ENCODE peak calls at places on chromosomes 12 and 14, in ten cellular contexts. C, M, H, O, E, X, L, W, Y and K are unnamed samples.
A peak's percentile ranks its signal among the peaks of the same experiment; 100 is the strongest.

GRCh38 chr14:55752580-55753365 is 172.8 kb downstream of the KTN1 start:
- DNase-seq in H (no peak), Y (no peak), C (no peak), X (peak; percentile 78), O (no peak), M (no peak), E (no peak), W (no peak), L (peak; percentile 8), K (no peak)

GRCh38 chr14:70052990-70053389 is 135.8 kb downstream of the SLC8A3 start:
- DNase-seq in H (no peak), L (no peak), X (peak; percentile 59), O (no peak), E (no peak), W (peak; percentile 51), Y (peak; percentile 72), M (no peak), C (no peak), K (no peak)

GRCh38 chr14:34872822-34873590 is 2.2 kb downstream of the BAZ1A start:
- DNase-seq in Y (no peak), O (no peak), W (no peak), L (no peak), C (no peak), M (peak; percentile 17), H (no peak), E (no peak), X (peak; percentile 59), K (no peak)

GRCh38 chr14:80865565-80865964 is 76.0 kb downstream of the CEP128 start:
- DNase-seq in Y (no peak), E (no peak), O (no peak), C (no peak), L (no peak), M (no peak), H (no peak), X (no peak), W (no peak), K (no peak)

GRCh38 chr12:29238822-29239291 is 89.8 kb downstream of the FAR2 start:
- DNase-seq in M (no peak), X (no peak), C (no peak), L (no peak), H (no peak), O (no peak), Y (no peak), W (no peak), E (no peak), K (no peak)

GRCh38 chr14:68598621-68599447 is 194.0 kb downstream of the ZFP36L1 start:
- DNase-seq in M (peak; percentile 56), E (peak; percentile 73), L (peak; percentile 37), O (peak; percentile 86), H (no peak), C (peak; percentile 45), X (peak; percentile 97), Y (no peak), W (peak; percentile 84), K (peak; percentile 68)

GRCh38 chr12:124379938-124380754 is 85.3 kb downstream of the RFLNA start:
- DNase-seq in L (no peak), H (no peak), M (peak; percentile 77), W (no peak), E (peak; percentile 78), X (peak; percentile 90), C (peak; percentile 76), Y (no peak), O (peak; percentile 81), K (peak; percentile 46)

GRCh38 chr12:116556964-116557706 is 2.0 kb upstream of the MAP1LC3B2 start:
- DNase-seq in X (peak; percentile 59), M (no peak), O (no peak), H (no peak), Y (no peak), C (no peak), W (no peak), E (no peak), L (no peak), K (no peak)

GRCh38 chr14:56855891-56856461 is 45.7 kb upstream of the OTX2 start:
- DNase-seq in H (no peak), C (no peak), W (peak; percentile 50), Y (peak; percentile 58), X (no peak), L (no peak), E (no peak), O (no peak), M (no peak), K (no peak)

DNA sequence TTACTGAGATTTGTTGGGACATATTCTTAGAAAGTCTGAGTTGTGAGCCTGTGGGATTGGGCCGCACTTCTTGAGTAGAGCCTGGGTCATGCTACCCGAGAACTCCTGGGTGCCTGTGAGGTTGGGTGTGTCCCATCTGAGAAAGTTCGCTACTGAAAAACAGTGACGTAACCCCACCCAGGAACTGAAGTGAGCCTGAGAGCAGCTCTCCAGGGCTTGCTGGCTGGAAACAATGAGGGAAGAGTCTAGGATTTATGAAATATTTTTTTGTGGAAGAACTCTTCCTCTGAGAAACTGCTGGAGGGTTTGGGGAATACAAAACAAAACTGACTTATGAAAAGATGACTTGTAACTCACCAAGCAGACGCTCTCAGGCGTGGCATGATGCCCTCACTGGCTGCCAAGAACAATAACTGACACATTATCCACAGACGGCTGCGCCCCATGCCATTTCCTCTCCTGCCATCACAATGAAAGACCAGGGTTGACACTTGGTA is 69.2 kb downstream of the RASSF3 start:
- DNase-seq in Y (no peak), O (peak; percentile 87), H (peak; percentile 25), M (peak; percentile 41), X (peak; percentile 62), C (peak; percentile 60), L (no peak), W (no peak), E (peak; percentile 66), K (no peak)
- H3K4me3 ChIP-seq in Y (no peak overlapping the region), O (peak overlapping the region; percentile 32), H (peak overlapping the region; percentile 18), M (peak overlapping the region; percentile 2), X (no peak overlapping the region), C (peak overlapping the region; percentile 40), L (no peak overlapping the region), W (no peak overlapping the region), E (peak overlapping the region; percentile 19), K (no peak overlapping the region)

GRCh38 chr12:122111070-122111750 is 32.7 kb downstream of the MLXIP start:
- DNase-seq in M (no peak), C (no peak), H (peak; percentile 54), L (no peak), O (no peak), E (no peak), Y (no peak), W (no peak), X (no peak), K (no peak)

GRCh38 chr12:122121341-122122192 is 43.0 kb downstream of the MLXIP start:
- DNase-seq in O (no peak), H (no peak), Y (no peak), E (no peak), L (no peak), C (no peak), X (no peak), W (no peak), M (no peak), K (peak; percentile 40)

GRCh38 chr12:122117979-122118378 is 39.4 kb downstream of the MLXIP start:
- DNase-seq in L (no peak), M (no peak), X (no peak), H (peak; percentile 41), W (no peak), O (no peak), C (no peak), E (no peak), Y (no peak), K (no peak)

DNA sequence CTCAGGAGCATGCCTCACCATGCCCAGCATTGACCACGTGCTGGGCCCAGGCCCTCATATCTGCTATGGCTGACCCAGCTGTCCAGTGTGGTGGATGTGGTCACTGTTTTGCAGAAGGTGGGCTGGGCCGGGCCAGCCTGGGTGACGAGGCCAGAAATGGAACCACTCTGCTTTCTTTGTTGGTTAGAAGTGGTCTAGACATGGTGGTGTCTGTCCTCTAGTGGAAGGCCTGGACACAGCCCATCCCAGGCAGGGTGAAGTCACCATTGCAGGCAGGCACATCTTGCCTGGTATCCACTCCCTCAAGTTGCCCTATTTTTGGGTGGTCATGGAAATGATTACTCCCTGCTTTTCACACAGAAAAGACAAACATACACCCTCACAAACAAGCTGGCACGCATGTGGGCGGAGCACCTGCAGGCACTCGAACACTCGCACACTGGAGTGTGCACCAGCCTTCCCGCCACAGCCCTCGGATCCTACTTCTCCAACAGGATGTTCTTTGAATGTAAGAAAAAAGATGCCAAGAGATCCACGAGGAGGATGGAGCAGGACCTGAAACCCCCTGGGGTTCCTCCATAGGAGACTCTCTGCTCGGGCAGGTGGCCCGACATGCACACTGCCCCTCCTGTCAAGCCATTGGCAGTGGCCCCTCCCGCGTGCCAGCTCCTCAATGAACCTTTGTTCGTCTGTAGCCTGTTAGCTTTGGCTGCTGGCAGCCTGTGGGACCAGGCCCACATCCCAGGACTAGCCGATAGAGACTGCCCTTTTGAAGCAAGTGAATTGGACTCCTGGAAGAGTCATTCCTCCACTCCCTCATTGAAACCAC is 38.4 kb downstream of the MLXIP start:
- DNase-seq in L (no peak), H (no peak), M (no peak), X (no peak), O (peak; percentile 13), C (no peak), W (no peak), Y (no peak), E (no peak), K (peak; percentile 88)
- TF ChIP-seq CTCF in L (no peak), H (no peak), M (no peak), X (peak; percentile 4), O (no peak), C (no peak), W (no peak), Y (no peak), E (no peak), K (peak; percentile 22)

GRCh38 chr12:68828669-68829068 is 20.7 kb downstream of the MDM2 start:
- DNase-seq in M (no peak), E (no peak), H (no peak), O (no peak), W (no peak), Y (no peak), X (no peak), C (no peak), L (no peak), K (no peak)
- H3K4me3 ChIP-seq in M (no peak overlapping the region), E (no peak overlapping the region), H (no peak overlapping the region), O (no peak overlapping the region), W (no peak overlapping the region), Y (no peak overlapping the region), X (no peak overlapping the region), C (no peak overlapping the region), L (no peak overlapping the region), K (no peak overlapping the region)

GRCh38 chr12:6233121-6233971 is 33.1 kb downstream of the CD9 start:
- DNase-seq in E (peak; percentile 37), M (no peak), X (no peak), W (no peak), H (peak; percentile 82), L (no peak), Y (no peak), C (peak; percentile 59), O (no peak), K (no peak)
- TF ChIP-seq CTCF in E (no peak), M (no peak), X (peak; percentile 16), W (no peak), H (no peak), L (no peak), Y (peak; percentile 5), C (no peak), O (no peak), K (no peak)

DNA sequence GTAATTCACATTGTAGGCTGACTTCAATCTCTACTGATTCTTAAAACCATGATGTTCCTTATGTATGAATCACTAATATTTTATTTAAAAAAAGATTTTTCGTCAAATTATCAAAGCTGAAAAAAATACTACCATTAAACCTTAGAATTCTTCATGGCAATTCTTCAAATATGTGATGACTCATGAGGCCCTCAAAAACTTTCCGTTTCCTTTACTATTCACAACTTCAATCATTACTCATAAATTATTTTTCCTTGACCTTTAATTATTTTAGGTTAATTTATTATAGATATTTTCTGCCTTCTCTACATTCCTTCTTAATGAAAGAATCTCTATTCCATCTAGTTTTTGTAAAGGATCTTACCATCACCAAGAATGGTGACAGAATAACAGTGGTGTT is 162.1 kb upstream of the SOX5 start:
- DNase-seq in X (peak; percentile 49), L (no peak), O (no peak), H (no peak), M (no peak), E (no peak), W (no peak), Y (no peak), C (no peak), K (no peak)
- H3K4me3 ChIP-seq in X (no peak overlapping the region), L (no peak overlapping the region), O (no peak overlapping the region), H (no peak overlapping the region), M (no peak overlapping the region), E (no peak overlapping the region), W (no peak overlapping the region), Y (no peak overlapping the region), C (no peak overlapping the region), K (no peak overlapping the region)